ENCODE peak calls at places on chromosomes 1 and 21, in five cellular contexts. A is MM.1S, J is tibial nerve, Z is cardiac muscle cell, S is HepG2. V is an unnamed sample. For H3K4me1, the result is how much of the 10 kb centered on the place peaks cover.

GRCh38 chr1:30061292-30062204 is 661.8 kb downstream of the MATN1 start:
- DNase-seq in A (no peak), J (no peak), Z (peak), S (no peak), V (no peak)

GRCh38 chr21:31282095-31282709 is 61.9 kb downstream of the TIAM1 start:
- DNase-seq in A (no peak), J (peak), Z (peak), S (no peak), V (peak)

GRCh38 chr1:115286431-115287205 is 51.4 kb downstream of the NGF start:
- DNase-seq in A (no peak), J (no peak), Z (no peak), S (no peak), V (no peak)

GRCh38 chr1:155077346-155077745 is 1.3 kb upstream of the EFNA3 start:
- DNase-seq in A (peak), J (no peak), Z (no peak), S (no peak), V (no peak)

GRCh38 chr1:10938741-10939417 is 73.6 kb upstream of the TARDBP start:
- DNase-seq in A (no peak), J (no peak), Z (no peak), S (no peak), V (no peak)

GRCh38 chr1:74205236-74205635 is 7.2 kb downstream of the FPGT start:
- DNase-seq in A (no peak), J (no peak), Z (no peak), S (no peak), V (no peak)

GRCh38 chr1:47618830-47619229 is 181.0 kb downstream of the FOXD2 start:
- DNase-seq in A (no peak), J (no peak), Z (peak), S (no peak), V (no peak)

GRCh38 chr1:18387307-18387706 is 93.4 kb upstream of the KLHDC7A start:
- DNase-seq in A (no peak), J (no peak), Z (no peak), S (no peak), V (no peak)

GRCh38 chr1:201376464-201377374 is 761 bp downstream of the TNNT2 start:
- DNase-seq in A (peak), J (no peak), Z (peak), S (peak), V (no peak)
- H3K4me3 ChIP-seq in A (no peak), J (no peak), Z (peak), S (no peak), V (no peak)

GRCh38 chr1:34845131-34845901 is 14.2 kb downstream of the SMIM12 start:
- DNase-seq in A (no peak), J (no peak), Z (no peak), S (no peak), V (no peak)

GRCh38 chr1:34846265-34846664 is 13.3 kb downstream of the SMIM12 start:
- DNase-seq in A (no peak), J (no peak), Z (no peak), S (no peak), V (no peak)

GRCh38 chr1:34844252-34844634 is 15.3 kb downstream of the SMIM12 start:
- DNase-seq in A (no peak), J (no peak), Z (no peak), S (peak), V (no peak)

GRCh38 chr1:34850382-34850781 is 9.2 kb downstream of the SMIM12 start:
- DNase-seq in A (no peak), J (no peak), Z (no peak), S (no peak), V (no peak)

DNA sequence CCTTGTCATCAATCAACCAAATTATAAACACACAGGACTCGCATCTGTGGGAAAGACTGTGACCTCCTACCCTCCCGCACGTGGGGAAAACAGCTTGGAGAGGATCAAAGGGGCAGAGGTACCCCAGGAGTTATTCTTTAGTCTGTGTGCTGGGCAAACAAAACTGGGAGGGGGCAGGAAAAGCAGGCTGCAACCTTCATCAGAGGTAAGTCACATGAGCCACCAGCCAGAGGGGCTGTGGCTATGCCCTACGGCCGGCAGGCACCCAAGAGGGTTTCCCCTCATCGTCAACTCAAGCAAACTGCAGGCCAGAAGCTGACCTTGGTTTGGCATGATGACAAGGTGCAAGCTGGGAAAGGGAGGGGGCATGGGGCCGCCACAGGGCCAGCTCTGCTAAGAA is 12.5 kb downstream of the SMIM12 start:
- DNase-seq in A (no peak), J (no peak), Z (no peak), S (peak), V (no peak)
- H3K4me1 ChIP-seq in A (under half), J (under half), Z (under half), S (half or more), V (under half)

GRCh38 chr1:149926296-149926695 is 1.3 kb downstream of the SF3B4 start:
- DNase-seq in A (no peak), J (no peak), Z (no peak), S (no peak), V (no peak)
- H3K4me3 ChIP-seq in A (peak), J (no peak), Z (peak), S (peak), V (peak)

DNA sequence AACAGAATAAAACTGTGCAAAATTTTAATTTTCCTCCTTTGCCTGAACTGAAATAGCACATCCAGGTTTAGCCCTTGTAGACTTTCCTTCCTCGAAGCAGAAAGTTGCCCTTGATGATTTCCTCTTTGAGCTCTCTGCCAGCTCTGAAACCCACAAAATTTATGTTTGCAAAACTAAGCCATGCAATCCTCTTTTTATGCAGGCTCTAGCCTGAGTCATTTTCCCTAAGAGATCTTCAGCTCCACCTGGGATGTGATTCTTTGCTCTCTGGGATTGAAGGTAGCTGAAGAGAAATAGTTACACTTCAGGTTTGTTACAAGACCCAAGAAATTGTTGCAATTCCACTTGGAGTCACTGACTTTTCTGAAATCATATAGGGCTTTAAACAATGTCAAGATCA is 1.4 kb upstream of the F3 start:
- DNase-seq in A (no peak), J (no peak), Z (no peak), S (no peak), V (no peak)
- H3K4me1 ChIP-seq in A (under half), J (under half), Z (under half), S (half or more), V (under half)

GRCh38 chr21:16713331-16714114 is 799.3 kb upstream of the CXADR start:
- DNase-seq in A (no peak), J (no peak), Z (no peak), S (no peak), V (no peak)
- H3K4me3 ChIP-seq in A (no peak), J (no peak), Z (no peak), S (no peak), V (no peak)

DNA sequence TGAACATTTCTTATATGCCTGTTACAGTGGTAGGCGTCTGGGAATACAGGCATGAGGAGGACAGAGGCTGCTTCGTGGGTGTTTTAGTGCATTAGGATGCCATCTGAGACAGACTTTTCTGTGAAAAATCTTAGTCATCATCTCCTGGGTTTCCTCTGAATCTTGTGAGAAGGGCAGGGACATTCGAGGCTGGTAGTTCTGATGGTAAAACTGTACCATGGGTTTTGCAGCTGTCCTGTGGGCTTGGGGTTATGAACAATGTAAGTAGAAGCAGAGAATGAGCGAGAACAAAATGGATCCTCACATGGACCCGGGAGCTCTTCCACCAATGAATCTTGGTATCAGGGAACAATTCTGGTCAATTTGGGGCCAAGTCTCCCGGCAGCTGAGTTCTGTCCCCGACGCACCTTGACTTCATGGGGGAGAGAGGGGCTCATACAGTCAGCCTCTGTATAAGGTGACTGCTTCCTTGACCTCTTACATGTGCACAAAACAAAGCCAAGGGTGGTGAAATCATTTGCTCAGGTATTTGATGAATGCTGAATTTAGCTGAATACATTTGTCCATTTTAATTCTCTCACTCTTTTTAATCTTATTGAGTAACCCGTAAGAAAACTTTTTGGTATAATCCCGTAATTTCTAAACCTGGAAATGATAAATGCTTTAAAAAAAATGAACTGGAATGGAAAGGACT is 63.6 kb upstream of the ERRFI1 start:
- DNase-seq in A (no peak), J (no peak), Z (no peak), S (no peak), V (no peak)
- H3K4me1 ChIP-seq in A (under half), J (under half), Z (under half), S (half or more), V (under half)